ENCODE peak calls at places on chromosomes 5 and 9, in seven cellular contexts. C is HCT116; Z is cardiac muscle cell; N is upper lobe of right lung; Q is CD4-positive, alpha-beta T cell; L is mesendoderm; A is heart right ventricle. P is an unnamed sample.

GRCh38 chr5:111266491-111266890 is 42.3 kb downstream of the CAMK4 start:
- DNase-seq in C (no peak), N (no peak), Z (no peak), Q (no peak), A (no peak), L (no peak), P (no peak)

GRCh38 chr5:151184316-151185042 is 26.9 kb upstream of the ANXA6 start:
- DNase-seq in A (no peak), Z (peak), N (no peak), L (no peak), Q (no peak), C (no peak), P (no peak)

GRCh38 chr5:54616031-54616430 is 98.5 kb downstream of the SNX18 start:
- DNase-seq in Z (peak), Q (no peak), A (no peak), N (no peak), L (no peak), C (no peak), P (no peak)

GRCh38 chr5:51829691-51830090 is 446.4 kb downstream of the ISL1 start:
- DNase-seq in C (no peak), Z (no peak), A (no peak), N (no peak), L (no peak), Q (no peak), P (no peak)

GRCh38 chr9:82808478-82808877 is 254.5 kb downstream of the RASEF start:
- DNase-seq in L (peak), Z (no peak), C (no peak), N (no peak), A (no peak), Q (no peak), P (no peak)

GRCh38 chr9:129491486-129491855 is 129.4 kb downstream of the C9orf50 start:
- DNase-seq in L (no peak), Q (no peak), N (peak), C (no peak), Z (no peak), A (peak), P (no peak)

GRCh38 chr5:83957188-83957587 is 236.5 kb upstream of the HAPLN1 start:
- DNase-seq in A (no peak), Z (no peak), L (peak), C (no peak), N (no peak), Q (no peak), P (no peak)

GRCh38 chr9:136297016-136297691 is 6.7 kb downstream of the CCDC187 start:
- DNase-seq in N (no peak), A (no peak), L (no peak), C (no peak), Q (no peak), Z (no peak), P (peak)

DNA sequence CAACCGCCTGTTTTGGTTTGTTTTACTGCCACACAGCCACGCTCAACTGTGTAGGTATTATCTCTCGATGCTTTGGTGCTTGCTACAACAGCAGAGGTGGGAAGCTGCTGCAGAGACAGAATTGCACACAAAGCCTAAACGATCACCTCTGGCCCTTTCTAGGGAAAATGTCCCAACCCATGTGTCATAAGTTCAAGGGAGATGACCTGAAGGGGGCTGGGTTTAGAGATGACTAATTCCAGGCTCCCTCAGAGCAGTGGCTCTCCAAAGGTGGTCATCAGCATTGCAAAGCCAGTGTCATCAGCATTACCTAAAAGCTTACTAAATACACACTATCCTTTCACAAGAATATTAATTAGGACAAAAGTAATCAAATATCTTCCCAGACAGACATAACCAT is 10.9 kb downstream of the ZNF622 start:
- DNase-seq in N (no peak), C (no peak), A (no peak), Z (no peak), L (peak), Q (no peak), P (no peak)
- H3K27ac ChIP-seq in N (no peak), C (no peak), A (no peak), Z (no peak), L (no peak), Q (no peak), P (no peak)

DNA sequence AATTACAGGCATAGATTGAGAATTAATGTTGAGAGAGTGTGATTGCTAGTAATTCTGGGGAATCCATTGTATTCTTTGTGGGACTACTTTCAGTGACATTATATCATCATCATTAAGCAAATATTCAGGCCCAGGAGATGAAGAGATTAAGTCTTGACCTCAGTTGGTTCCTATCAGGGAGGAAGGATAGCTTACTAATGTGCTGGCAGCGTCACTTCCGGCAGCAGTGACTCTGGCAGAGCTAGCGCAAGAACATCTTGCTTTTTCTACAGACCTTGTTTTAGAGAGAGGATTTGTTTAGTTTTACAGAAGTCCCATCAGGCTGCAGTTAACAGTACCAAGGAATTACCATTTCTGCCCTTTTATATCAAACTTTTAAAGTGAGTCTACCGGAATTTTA is 20.3 kb downstream of the OSTF1 start:
- DNase-seq in C (no peak), Q (no peak), A (peak), Z (peak), N (no peak), L (no peak), P (no peak)
- H3K27ac ChIP-seq in C (no peak), Q (no peak), A (peak), Z (no peak), N (no peak), L (no peak), P (no peak)

GRCh38 chr5:138620661-138621224 is 45.5 kb upstream of the HSPA9 start:
- DNase-seq in A (no peak), Z (no peak), C (no peak), Q (no peak), L (no peak), N (no peak), P (no peak)

GRCh38 chr5:138623053-138623452 is 47.9 kb upstream of the HSPA9 start:
- DNase-seq in C (no peak), Z (peak), Q (no peak), L (no peak), A (no peak), N (no peak), P (no peak)

GRCh38 chr5:138626333-138626944 is 51.2 kb upstream of the HSPA9 start:
- DNase-seq in A (no peak), N (no peak), Z (no peak), Q (no peak), L (no peak), C (no peak), P (no peak)

GRCh38 chr5:138616508-138616907 is 41.3 kb upstream of the HSPA9 start:
- DNase-seq in Q (no peak), Z (no peak), N (no peak), C (no peak), L (no peak), A (no peak), P (no peak)

DNA sequence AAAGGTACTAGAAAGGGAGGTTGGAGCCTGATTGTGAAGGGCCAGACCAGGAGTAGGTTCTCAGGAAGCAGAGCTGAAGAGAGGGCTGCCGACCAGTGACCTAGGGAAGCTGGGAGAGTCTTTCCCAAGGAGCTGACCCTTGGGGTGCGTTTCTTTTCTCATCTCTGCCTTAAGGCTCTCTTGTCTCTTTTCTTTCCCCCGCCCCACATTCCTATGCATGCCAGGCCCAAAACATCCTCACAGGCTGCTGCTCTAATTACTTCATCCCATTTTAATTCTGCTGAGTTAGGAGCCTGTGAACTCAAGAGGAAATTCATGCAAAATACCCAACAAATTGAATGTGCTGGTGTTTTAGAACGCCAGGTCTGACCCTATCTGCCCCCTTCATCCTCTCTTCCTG is 46.9 kb upstream of the HSPA9 start:
- DNase-seq in C (no peak), Q (no peak), L (peak), A (no peak), Z (no peak), N (no peak), P (no peak)
- H3K27ac ChIP-seq in C (no peak), Q (no peak), L (no peak), A (no peak), Z (no peak), N (no peak), P (no peak)

DNA sequence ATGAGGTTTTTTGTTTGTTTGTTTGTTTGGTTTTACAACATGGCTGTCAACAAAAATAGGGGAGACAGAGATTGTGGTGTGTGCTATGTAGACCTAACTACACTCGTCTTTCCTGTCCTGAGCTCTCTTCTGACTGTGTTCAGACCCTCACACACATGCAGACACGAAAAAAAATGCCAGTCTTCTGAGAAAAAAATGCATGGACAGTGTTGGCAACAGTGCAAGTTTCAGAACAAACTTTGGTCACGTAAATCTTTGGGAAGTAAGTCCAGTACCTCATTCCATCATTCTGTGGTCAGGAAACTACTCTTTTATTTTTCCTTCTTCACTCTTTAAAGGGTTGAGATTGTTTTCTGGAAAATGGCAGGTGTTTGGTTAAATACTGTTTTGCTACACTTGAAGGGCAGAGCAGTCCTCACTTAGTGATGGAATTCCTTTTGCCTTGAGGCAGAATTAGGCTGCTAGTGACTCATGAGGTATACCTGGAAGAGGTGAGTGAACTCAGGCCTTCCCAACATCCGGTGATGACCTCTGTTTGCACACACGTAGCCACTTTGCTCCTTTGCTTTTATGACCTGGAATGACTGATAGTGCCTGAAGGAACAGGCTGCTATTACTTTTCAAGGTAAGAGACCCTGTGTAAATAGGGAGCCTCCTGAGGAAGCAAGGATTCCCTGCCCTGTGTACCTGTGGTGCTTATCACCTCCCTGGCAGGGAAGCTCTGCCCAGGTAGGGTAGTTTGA is 81.6 kb upstream of the TNFAIP8 start:
- DNase-seq in C (peak), Q (no peak), A (no peak), N (no peak), Z (no peak), L (peak), P (no peak)
- H3K27ac ChIP-seq in C (peak), Q (peak), A (peak), N (peak), Z (no peak), L (no peak), P (no peak)

GRCh38 chr5:40258205-40258604 is 421.5 kb upstream of the PTGER4 start:
- DNase-seq in N (no peak), Z (peak), C (no peak), A (no peak), L (peak), Q (no peak), P (no peak)
- H3K27ac ChIP-seq in N (no peak), Z (no peak), C (no peak), A (peak), L (no peak), Q (no peak), P (no peak)

DNA sequence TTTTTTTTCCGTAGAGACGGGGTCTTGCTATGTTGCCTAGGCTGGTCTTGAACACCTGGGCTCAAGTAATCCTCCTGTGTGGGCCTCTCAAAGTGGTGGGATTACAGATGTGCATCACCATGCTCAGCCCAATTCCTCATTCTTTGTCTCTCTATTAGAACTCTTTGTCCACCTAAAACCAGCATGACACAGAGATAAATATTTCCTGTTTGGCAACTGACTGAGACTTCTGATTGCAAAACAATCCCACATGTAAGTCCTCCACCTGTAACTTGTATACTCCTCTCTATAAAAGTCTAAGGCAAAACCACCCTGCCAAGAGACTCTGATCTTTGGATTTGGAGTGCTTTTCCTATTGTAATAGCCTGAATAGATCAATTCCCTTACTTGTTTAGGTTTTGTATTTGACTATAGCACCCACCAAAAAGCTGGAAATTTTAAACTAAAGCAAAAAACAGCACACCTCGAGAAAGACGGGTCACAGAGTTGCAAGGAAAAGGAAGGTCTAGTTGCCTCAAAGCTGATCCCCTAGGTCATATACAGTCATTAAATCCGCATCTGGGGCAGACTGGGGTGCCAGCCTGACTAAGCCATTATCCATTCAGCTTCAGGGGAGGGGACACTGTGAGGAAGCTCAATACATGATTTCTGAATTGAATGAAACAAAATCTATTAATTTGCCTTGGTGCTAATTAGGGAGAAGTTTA is 13.5 kb upstream of the KIF27 start:
- DNase-seq in N (no peak), L (no peak), C (no peak), Z (peak), Q (no peak), A (no peak), P (no peak)
- H3K27ac ChIP-seq in N (no peak), L (no peak), C (no peak), Z (no peak), Q (no peak), A (peak), P (no peak)

P was measured in caudate nucleus.